ENCODE peak calls at places on chromosomes 11 and 22, in seven cellular contexts. E, Q, D, I, B, M and J are unnamed samples.

GRCh38 chr22:24156146-24156914 is 25.0 kb upstream of the SUSD2 start:
- DNase-seq in E (peak; percentile 53), Q (no peak), D (peak; percentile 57), I (peak; percentile 91), B (no peak), M (peak; percentile 56), J (no peak)

GRCh38 chr22:38755911-38756532 is at the start of gene SUN2:
- DNase-seq in E (peak; percentile 88), Q (peak; percentile 90), D (peak; percentile 91), I (peak; percentile 93), B (peak; percentile 94), M (peak; percentile 92), J (peak; percentile 65)

GRCh38 chr22:19060356-19061009 is 61.7 kb downstream of the DGCR2 start:
- DNase-seq in E (no peak), Q (no peak), D (no peak), I (peak; percentile 41), B (no peak), M (no peak), J (no peak)

GRCh38 chr11:43866520-43866919 is 14.1 kb upstream of the ALKBH3 start:
- DNase-seq in E (no peak), Q (no peak), D (no peak), I (peak; percentile 61), B (no peak), M (no peak), J (no peak)

GRCh38 chr11:698493-699115 is 3.0 kb downstream of the TMEM80 start:
- DNase-seq in E (no peak), Q (no peak), D (no peak), I (no peak), B (no peak), M (no peak), J (no peak)

GRCh38 chr11:2679011-2679676 is 20.6 kb downstream of the KCNQ1OT1 start:
- DNase-seq in E (no peak), Q (no peak), D (no peak), I (no peak), B (no peak), M (no peak), J (no peak)

GRCh38 chr22:40193429-40194421 is 16.0 kb downstream of the TNRC6B start:
- DNase-seq in E (no peak), Q (peak; percentile 21), D (no peak), I (peak; percentile 33), B (no peak), M (no peak), J (peak; percentile 80)

GRCh38 chr11:118313242-118313641 is 8.7 kb downstream of the CD3E start:
- DNase-seq in E (no peak), Q (no peak), D (no peak), I (peak; percentile 26), B (no peak), M (no peak), J (no peak)

GRCh38 chr11:121366970-121367369 is 74.4 kb downstream of the SC5D start:
- DNase-seq in E (no peak), Q (no peak), D (no peak), I (no peak), B (peak; percentile 15), M (no peak), J (no peak)

GRCh38 chr22:41713004-41713403 is 13.7 kb downstream of the MEI1 start:
- DNase-seq in E (no peak), Q (no peak), D (no peak), I (no peak), B (no peak), M (no peak), J (no peak)

GRCh38 chr11:120326845-120327281 is 1.8 kb downstream of the TLCD5 start:
- DNase-seq in E (no peak), Q (no peak), D (no peak), I (no peak), B (no peak), M (no peak), J (no peak)

GRCh38 chr11:68327586-68328370 is 15.4 kb downstream of the LRP5 start:
- DNase-seq in E (no peak), Q (peak; percentile 29), D (no peak), I (no peak), B (no peak), M (no peak), J (no peak)

GRCh38 chr11:3132271-3132781 is 32.8 kb downstream of the OSBPL5 start:
- DNase-seq in E (no peak), Q (no peak), D (no peak), I (no peak), B (no peak), M (no peak), J (no peak)

GRCh38 chr11:2766166-2766565 is 66.4 kb upstream of the KCNQ1OT1 start:
- DNase-seq in E (no peak), Q (no peak), D (no peak), I (no peak), B (no peak), M (no peak), J (no peak)

GRCh38 chr11:72589802-72590761 is 84.1 kb downstream of the PDE2A start:
- DNase-seq in E (peak; percentile 31), Q (no peak), D (peak; percentile 54), I (peak; percentile 44), B (no peak), M (peak; percentile 40), J (peak; percentile 88)

GRCh38 chr11:86978756-86979608 is 23.8 kb upstream of the FZD4 start:
- DNase-seq in E (no peak), Q (no peak), D (no peak), I (peak; percentile 57), B (no peak), M (no peak), J (no peak)

GRCh38 chr11:5380740-5381342 is 2.8 kb upstream of the OR51M1 start:
- DNase-seq in E (peak; percentile 12), Q (peak; percentile 2), D (peak; percentile 13), I (peak; percentile 77), B (no peak), M (no peak), J (peak; percentile 86)

GRCh38 chr22:42282252-42282942 is 11.9 kb upstream of the TCF20 start:
- DNase-seq in E (no peak), Q (no peak), D (no peak), I (no peak), B (no peak), M (no peak), J (no peak)

GRCh38 chr11:65743928-65744698 is 23.5 kb upstream of the RNASEH2C start:
- DNase-seq in E (no peak), Q (no peak), D (peak; percentile 9), I (peak; percentile 59), B (no peak), M (no peak), J (peak; percentile 44)

GRCh38 chr22:32917577-32918375 is 116.3 kb downstream of the TIMP3 start:
- DNase-seq in E (no peak), Q (no peak), D (no peak), I (no peak), B (no peak), M (no peak), J (no peak)

GRCh38 chr22:45010532-45010900 is 711 bp upstream of the PHF21B start:
- DNase-seq in E (no peak), Q (no peak), D (no peak), I (no peak), B (no peak), M (no peak), J (no peak)

GRCh38 chr11:765025-765801 is 12.1 kb downstream of the GATD1 start:
- DNase-seq in E (no peak), Q (peak; percentile 45), D (peak; percentile 48), I (peak; percentile 66), B (no peak), M (peak; percentile 67), J (peak; percentile 79)

GRCh38 chr11:74694536-74694935 is 36.7 kb downstream of the CHRDL2 start:
- DNase-seq in E (no peak), Q (no peak), D (no peak), I (no peak), B (no peak), M (no peak), J (no peak)

GRCh38 chr11:7677801-7678201 is 4.5 kb upstream of the CYB5R2 start:
- DNase-seq in E (no peak), Q (no peak), D (no peak), I (peak; percentile 51), B (no peak), M (no peak), J (no peak)

GRCh38 chr22:44970291-44970690 is 39.5 kb downstream of the PHF21B start:
- DNase-seq in E (no peak), Q (no peak), D (no peak), I (no peak), B (no peak), M (no peak), J (no peak)

GRCh38 chr22:39661842-39662676 is 91.5 kb downstream of the CACNA1I start:
- DNase-seq in E (no peak), Q (no peak), D (peak; percentile 80), I (no peak), B (no peak), M (peak; percentile 86), J (peak; percentile 81)

GRCh38 chr22:27215826-27216320 is 558.5 kb downstream of the MIAT start:
- DNase-seq in E (no peak), Q (no peak), D (no peak), I (peak; percentile 34), B (no peak), M (no peak), J (no peak)

GRCh38 chr11:118605116-118605867 is 2.1 kb upstream of the PHLDB1 start:
- DNase-seq in E (no peak), Q (peak; percentile 23), D (no peak), I (peak; percentile 97), B (peak; percentile 90), M (no peak), J (peak; percentile 19)

GRCh38 chr11:119739975-119740374 is 11.0 kb upstream of the NECTIN1 start:
- DNase-seq in E (no peak), Q (no peak), D (no peak), I (no peak), B (no peak), M (no peak), J (peak; percentile 40)

GRCh38 chr11:12675951-12676711 is 1.9 kb downstream of the TEAD1 start:
- DNase-seq in E (no peak), Q (no peak), D (no peak), I (peak; percentile 50), B (no peak), M (no peak), J (peak; percentile 55)

GRCh38 chr11:35590412-35590811 is 27.8 kb upstream of the FJX1 start:
- DNase-seq in E (no peak), Q (no peak), D (no peak), I (peak; percentile 78), B (no peak), M (no peak), J (no peak)

GRCh38 chr22:19045094-19045493 is 77.1 kb downstream of the DGCR2 start:
- DNase-seq in E (no peak), Q (no peak), D (no peak), I (no peak), B (no peak), M (no peak), J (no peak)

GRCh38 chr22:41479671-41480396 is 10.9 kb downstream of the ACO2 start:
- DNase-seq in E (no peak), Q (peak; percentile 70), D (no peak), I (peak; percentile 78), B (no peak), M (no peak), J (peak; percentile 70)

GRCh38 chr22:26577081-26577480 is 12.9 kb downstream of the TPST2 start:
- DNase-seq in E (no peak), Q (no peak), D (no peak), I (no peak), B (no peak), M (no peak), J (no peak)

GRCh38 chr11:36233226-36233625 is 56.0 kb downstream of the COMMD9 start:
- DNase-seq in E (no peak), Q (no peak), D (no peak), I (no peak), B (no peak), M (no peak), J (no peak)

GRCh38 chr11:45779602-45780001 is 25.3 kb upstream of the SLC35C1 start:
- DNase-seq in E (no peak), Q (no peak), D (no peak), I (no peak), B (no peak), M (no peak), J (no peak)

GRCh38 chr11:108224908-108225786 is 2.3 kb downstream of the ATM start:
- DNase-seq in E (peak; percentile 63), Q (no peak), D (no peak), I (peak; percentile 28), B (no peak), M (peak; percentile 71), J (no peak)

GRCh38 chr11:61082161-61082870 is 20.0 kb upstream of the CD5 start:
- DNase-seq in E (no peak), Q (no peak), D (no peak), I (no peak), B (no peak), M (no peak), J (no peak)